ENCODE peak calls at places on chromosomes 1 and 21, in six cellular contexts. O, Z, D, J, T and F are unnamed samples.

GRCh38 chr1:109846846-109847245 is 63.8 kb upstream of the CSF1 start:
- DNase-seq in O (no peak), Z (no peak), D (no peak), J (no peak), T (no peak), F (no peak)

GRCh38 chr1:61215676-61216289 is 133.4 kb downstream of the NFIA start:
- DNase-seq in O (no peak), Z (no peak), D (no peak), J (no peak), T (no peak), F (no peak)

GRCh38 chr1:210464519-210465039 is 135.9 kb downstream of the HHAT start:
- DNase-seq in O (no peak), Z (peak; percentile 93), D (no peak), J (peak; percentile 19), T (peak; percentile 83), F (no peak)

GRCh38 chr1:86502721-86503430 is 34.1 kb downstream of the CLCA1 start:
- DNase-seq in O (no peak), Z (no peak), D (peak; percentile 9), J (peak; percentile 11), T (peak; percentile 41), F (no peak)

GRCh38 chr1:168454211-168454815 is 89.5 kb downstream of the XCL2 start:
- DNase-seq in O (no peak), Z (no peak), D (no peak), J (no peak), T (peak; percentile 86), F (no peak)

GRCh38 chr1:25958475-25958874 is 39.4 kb downstream of the PAFAH2 start:
- DNase-seq in O (no peak), Z (no peak), D (no peak), J (no peak), T (peak; percentile 90), F (no peak)

GRCh38 chr1:248849637-248850036 is 9.2 kb downstream of the ZNF692 start:
- DNase-seq in O (no peak), Z (no peak), D (no peak), J (no peak), T (no peak), F (no peak)

GRCh38 chr1:174222166-174222949 is 63.0 kb downstream of the RABGAP1L start:
- DNase-seq in O (no peak), Z (no peak), D (no peak), J (no peak), T (peak; percentile 91), F (peak; percentile 38)

GRCh38 chr1:223230161-223230881 is 87.3 kb upstream of the TLR5 start:
- DNase-seq in O (peak; percentile 29), Z (no peak), D (no peak), J (no peak), T (peak; percentile 98), F (peak; percentile 86)

GRCh38 chr1:199282910-199283309 is 644.1 kb downstream of the PTPRC start:
- DNase-seq in O (no peak), Z (no peak), D (no peak), J (no peak), T (peak; percentile 69), F (peak; percentile 37)

GRCh38 chr21:34834307-34834706 is 165.5 kb downstream of the CLIC6 start:
- DNase-seq in O (no peak), Z (no peak), D (no peak), J (no peak), T (no peak), F (no peak)

GRCh38 chr1:8122477-8123407 is 96.6 kb upstream of the ERRFI1 start:
- DNase-seq in O (no peak), Z (no peak), D (no peak), J (no peak), T (peak; percentile 79), F (no peak)

GRCh38 chr1:45325816-45326506 is 734 bp upstream of the HPDL start:
- DNase-seq in O (no peak), Z (no peak), D (no peak), J (no peak), T (peak; percentile 11), F (no peak)

GRCh38 chr1:113388621-113389355 is 1.5 kb upstream of the MAGI3 start:
- DNase-seq in O (no peak), Z (no peak), D (no peak), J (peak; percentile 2), T (peak; percentile 15), F (no peak)

GRCh38 chr1:227942716-227943261 is 4.9 kb downstream of the WNT9A start:
- DNase-seq in O (no peak), Z (no peak), D (no peak), J (no peak), T (no peak), F (no peak)

GRCh38 chr1:80929868-80930508 is 870.7 kb upstream of the ADGRL2 start:
- DNase-seq in O (no peak), Z (no peak), D (no peak), J (no peak), T (no peak), F (no peak)